ENCODE peak calls at places on chromosomes 7 and 10, in nine cellular contexts. B is GM12865, I is kidney glomerular epithelial cell, S is small intestine, X is NCI-H1092 treated with DMSO at 0.1 percent for 48 hours, O is anterior cingulate cortex, T is HFF-Myc, L is NCI-H446, Q is nephron progenitor cell. J is an unnamed sample.

GRCh38 chr7:48246073-48246472 is 74.8 kb downstream of the ABCA13 start:
- DNase-seq in B (peak; percentile 45), I (peak; percentile 3), S (no peak), X (no peak), O (no peak), T (no peak), L (no peak), Q (no peak), J (no peak)

GRCh38 chr7:1341995-1342645 is 109.4 kb downstream of the UNCX start:
- DNase-seq in B (no peak), I (no peak), S (no peak), X (no peak), O (no peak), T (no peak), L (no peak), Q (no peak), J (no peak)

GRCh38 chr10:23994459-23995046 is 214.4 kb upstream of the KIAA1217 start:
- DNase-seq in B (peak; percentile 64), I (peak; percentile 8), S (peak; percentile 58), X (no peak), O (no peak), T (peak; percentile 40), L (no peak), Q (peak; percentile 80), J (peak; percentile 19)

GRCh38 chr7:102891693-102892261 is 21.0 kb upstream of the LRRC17 start:
- DNase-seq in B (no peak), I (peak; percentile 30), S (no peak), X (peak; percentile 33), O (peak; percentile 15), T (peak; percentile 63), L (peak; percentile 61), Q (no peak), J (no peak)

GRCh38 chr10:5632430-5632829 is 34.0 kb downstream of the ASB13 start:
- DNase-seq in B (no peak), I (peak; percentile 86), S (peak; percentile 96), X (no peak), O (no peak), T (no peak), L (no peak), Q (no peak), J (peak; percentile 89)

GRCh38 chr10:69421611-69422308 is 5.0 kb upstream of the TACR2 start:
- DNase-seq in B (no peak), I (no peak), S (no peak), X (peak; percentile 60), O (no peak), T (no peak), L (no peak), Q (no peak), J (no peak)

GRCh38 chr7:152025077-152025936 is at the start of gene GALNT11:
- DNase-seq in B (peak; percentile 81), I (peak; percentile 75), S (peak; percentile 83), X (peak; percentile 81), O (peak; percentile 78), T (peak; percentile 14), L (peak; percentile 60), Q (peak; percentile 91), J (peak; percentile 32)

GRCh38 chr10:72315611-72316385 is 38.9 kb downstream of the DNAJB12 start:
- DNase-seq in B (no peak), I (no peak), S (peak; percentile 93), X (peak; percentile 59), O (no peak), T (peak; percentile 50), L (peak; percentile 18), Q (no peak), J (no peak)

GRCh38 chr7:47295606-47296005 is 286.3 kb downstream of the TNS3 start:
- DNase-seq in B (no peak), I (no peak), S (no peak), X (no peak), O (no peak), T (no peak), L (no peak), Q (no peak), J (no peak)

GRCh38 chr7:129282865-129283264 is 58.0 kb downstream of the AHCYL2 start:
- DNase-seq in B (no peak), I (no peak), S (no peak), X (no peak), O (no peak), T (no peak), L (no peak), Q (no peak), J (no peak)

GRCh38 chr7:78514653-78515052 is 716.1 kb downstream of the PHTF2 start:
- DNase-seq in B (no peak), I (no peak), S (no peak), X (peak; percentile 84), O (no peak), T (no peak), L (no peak), Q (no peak), J (no peak)

GRCh38 chr7:106614751-106615150 is 46.2 kb downstream of the CCDC71L start:
- DNase-seq in B (no peak), I (no peak), S (no peak), X (no peak), O (no peak), T (no peak), L (no peak), Q (no peak), J (no peak)

GRCh38 chr10:110775022-110775379 is 96.7 kb upstream of the PDCD4 start:
- DNase-seq in B (no peak), I (no peak), S (peak; percentile 87), X (no peak), O (no peak), T (no peak), L (no peak), Q (no peak), J (no peak)

GRCh38 chr10:126459878-126460481 is 71.7 kb upstream of the ADAM12 start:
- DNase-seq in B (no peak), I (peak; percentile 81), S (no peak), X (no peak), O (no peak), T (peak; percentile 76), L (no peak), Q (no peak), J (peak; percentile 91)

GRCh38 chr10:75238182-75239180 is 2.7 kb upstream of the COMTD1 start:
- DNase-seq in B (no peak), I (no peak), S (peak; percentile 87), X (no peak), O (no peak), T (no peak), L (no peak), Q (no peak), J (no peak)

GRCh38 chr7:104956753-104957450 is 57.1 kb upstream of the KMT2E start:
- DNase-seq in B (peak; percentile 84), I (peak; percentile 55), S (no peak), X (no peak), O (no peak), T (peak; percentile 88), L (no peak), Q (no peak), J (peak; percentile 90)

GRCh38 chr10:99654791-99655190 is 4.5 kb upstream of the ENTPD7 start:
- DNase-seq in B (no peak), I (no peak), S (no peak), X (no peak), O (no peak), T (no peak), L (no peak), Q (no peak), J (no peak)

GRCh38 chr7:51316666-51317581 is at the start of gene COBL:
- DNase-seq in B (no peak), I (no peak), S (peak; percentile 82), X (peak; percentile 64), O (no peak), T (no peak), L (no peak), Q (peak; percentile 72), J (no peak)

GRCh38 chr7:78769551-78770101 is 683.8 kb downstream of the MAGI2 start:
- DNase-seq in B (peak; percentile 55), I (no peak), S (no peak), X (peak; percentile 42), O (peak; percentile 17), T (no peak), L (no peak), Q (no peak), J (no peak)

GRCh38 chr10:6671976-6672375 is 91.9 kb upstream of the PRKCQ start:
- DNase-seq in B (no peak), I (no peak), S (no peak), X (no peak), O (no peak), T (no peak), L (no peak), Q (no peak), J (no peak)

GRCh38 chr10:124693396-124693795 is 50.8 kb downstream of the FAM53B start:
- DNase-seq in B (no peak), I (no peak), S (no peak), X (peak; percentile 85), O (no peak), T (no peak), L (no peak), Q (peak; percentile 56), J (no peak)

GRCh38 chr7:47600199-47601118 is 18.5 kb upstream of the TNS3 start:
- DNase-seq in B (no peak), I (peak; percentile 80), S (no peak), X (no peak), O (no peak), T (no peak), L (no peak), Q (no peak), J (peak; percentile 57)

GRCh38 chr10:101624526-101625102 is 36.5 kb downstream of the DPCD start:
- DNase-seq in B (no peak), I (no peak), S (no peak), X (no peak), O (no peak), T (no peak), L (no peak), Q (no peak), J (no peak)

GRCh38 chr10:92291921-92292860 is 1.2 kb downstream of the MARCHF5 start:
- DNase-seq in B (peak; percentile 84), I (peak; percentile 48), S (peak; percentile 36), X (peak; percentile 25), O (peak; percentile 8), T (peak; percentile 19), L (no peak), Q (peak; percentile 33), J (no peak)

GRCh38 chr10:96366508-96366907 is 7.7 kb upstream of the OPALIN start:
- DNase-seq in B (no peak), I (no peak), S (no peak), X (no peak), O (no peak), T (peak; percentile 62), L (no peak), Q (no peak), J (no peak)

GRCh38 chr7:65509368-65510186 is 135.9 kb downstream of the ZNF92 start:
- DNase-seq in B (no peak), I (no peak), S (no peak), X (peak; percentile 21), O (no peak), T (no peak), L (no peak), Q (peak; percentile 17), J (no peak)

GRCh38 chr10:66639351-66639750 is 286.5 kb upstream of the LRRTM3 start:
- DNase-seq in B (no peak), I (no peak), S (no peak), X (no peak), O (no peak), T (no peak), L (no peak), Q (no peak), J (no peak)

GRCh38 chr10:70106958-70107791 is 25.4 kb downstream of the AIFM2 start:
- DNase-seq in B (peak; percentile 85), I (no peak), S (no peak), X (no peak), O (no peak), T (no peak), L (no peak), Q (peak; percentile 61), J (no peak)

GRCh38 chr10:77889277-77889903 is 37.2 kb downstream of the DLG5 start:
- DNase-seq in B (no peak), I (no peak), S (peak; percentile 71), X (no peak), O (peak; percentile 45), T (no peak), L (no peak), Q (peak; percentile 65), J (peak; percentile 37)

GRCh38 chr7:12711124-12711523 is 23.7 kb downstream of the ARL4A start:
- DNase-seq in B (no peak), I (no peak), S (no peak), X (no peak), O (no peak), T (no peak), L (no peak), Q (no peak), J (no peak)

J was measured in kidney epithelial cell.